ENCODE peak calls at places on chromosomes 13 and 19, in six cellular contexts. One of them, this sample, is unnamed. For H3K9me3, the result is how much of the 10 kb centered on the place peaks cover.

GRCh38 chr13:75621147-75621546 is 15.0 kb upstream of the LMO7 start:
- DNase-seq in stomach: no peak
- DNase-seq in CD8-positive, alpha-beta T cell: no peak
- DNase-seq in CD4-positive, alpha-beta memory T cell: no peak
- DNase-seq in colonic mucosa: no peak
- DNase-seq in effector memory CD4-positive, alpha-beta T cell: no peak
- DNase-seq in this sample: no peak

GRCh38 chr13:21435710-21436151 is 23.4 kb downstream of the ZDHHC20 start:
- DNase-seq in colonic mucosa: peak
- DNase-seq in CD8-positive, alpha-beta T cell: peak
- DNase-seq in CD4-positive, alpha-beta memory T cell: peak
- DNase-seq in effector memory CD4-positive, alpha-beta T cell: peak
- DNase-seq in stomach: peak
- DNase-seq in this sample: no peak

GRCh38 chr13:57946361-57946760 is 314.8 kb downstream of the PCDH17 start:
- DNase-seq in colonic mucosa: no peak
- DNase-seq in stomach: no peak
- DNase-seq in CD4-positive, alpha-beta memory T cell: no peak
- DNase-seq in effector memory CD4-positive, alpha-beta T cell: no peak
- DNase-seq in CD8-positive, alpha-beta T cell: no peak
- DNase-seq in this sample: no peak

GRCh38 chr13:26186995-26187394 is 35.1 kb downstream of the RNF6 start:
- DNase-seq in effector memory CD4-positive, alpha-beta T cell: no peak
- DNase-seq in CD4-positive, alpha-beta memory T cell: no peak
- DNase-seq in colonic mucosa: no peak
- DNase-seq in stomach: no peak
- DNase-seq in CD8-positive, alpha-beta T cell: no peak
- DNase-seq in this sample: no peak

GRCh38 chr13:112253631-112254030 is 122.5 kb upstream of the SPACA7 start:
- DNase-seq in CD4-positive, alpha-beta memory T cell: no peak
- DNase-seq in effector memory CD4-positive, alpha-beta T cell: no peak
- DNase-seq in stomach: no peak
- DNase-seq in CD8-positive, alpha-beta T cell: no peak
- DNase-seq in colonic mucosa: peak
- DNase-seq in this sample: no peak

GRCh38 chr13:101706651-101707050 is 254.2 kb downstream of the ITGBL1 start:
- DNase-seq in CD4-positive, alpha-beta memory T cell: peak
- DNase-seq in colonic mucosa: no peak
- DNase-seq in stomach: no peak
- DNase-seq in CD8-positive, alpha-beta T cell: no peak
- DNase-seq in effector memory CD4-positive, alpha-beta T cell: no peak
- DNase-seq in this sample: no peak

GRCh38 chr19:16589917-16590316 is 17.7 kb upstream of the SLC35E1 start:
- DNase-seq in CD8-positive, alpha-beta T cell: no peak
- DNase-seq in stomach: no peak
- DNase-seq in CD4-positive, alpha-beta memory T cell: no peak
- DNase-seq in colonic mucosa: no peak
- DNase-seq in effector memory CD4-positive, alpha-beta T cell: no peak
- DNase-seq in this sample: no peak

GRCh38 chr13:110356362-110356761 is 49.3 kb downstream of the COL4A2 start:
- DNase-seq in CD4-positive, alpha-beta memory T cell: no peak
- DNase-seq in CD8-positive, alpha-beta T cell: no peak
- DNase-seq in stomach: no peak
- DNase-seq in effector memory CD4-positive, alpha-beta T cell: no peak
- DNase-seq in colonic mucosa: no peak
- DNase-seq in this sample: no peak

GRCh38 chr13:26605845-26606244 is 48.4 kb downstream of the WASF3 start:
- DNase-seq in CD4-positive, alpha-beta memory T cell: no peak
- DNase-seq in effector memory CD4-positive, alpha-beta T cell: no peak
- DNase-seq in CD8-positive, alpha-beta T cell: no peak
- DNase-seq in stomach: no peak
- DNase-seq in colonic mucosa: no peak
- DNase-seq in this sample: no peak

GRCh38 chr19:52527954-52528326 is 472 bp downstream of the ZNF808 start:
- DNase-seq in colonic mucosa: no peak
- DNase-seq in effector memory CD4-positive, alpha-beta T cell: no peak
- DNase-seq in CD8-positive, alpha-beta T cell: no peak
- DNase-seq in CD4-positive, alpha-beta memory T cell: no peak
- DNase-seq in stomach: no peak
- DNase-seq in this sample: no peak

GRCh38 chr13:113220877-113221276 is 11.5 kb downstream of the CUL4A start:
- DNase-seq in colonic mucosa: no peak
- DNase-seq in CD8-positive, alpha-beta T cell: peak
- DNase-seq in CD4-positive, alpha-beta memory T cell: no peak
- DNase-seq in effector memory CD4-positive, alpha-beta T cell: no peak
- DNase-seq in stomach: no peak
- DNase-seq in this sample: no peak

GRCh38 chr13:107367258-107367657 is 799.3 kb upstream of the ARGLU1 start:
- DNase-seq in effector memory CD4-positive, alpha-beta T cell: no peak
- DNase-seq in stomach: no peak
- DNase-seq in CD8-positive, alpha-beta T cell: no peak
- DNase-seq in colonic mucosa: no peak
- DNase-seq in CD4-positive, alpha-beta memory T cell: no peak
- DNase-seq in this sample: no peak

GRCh38 chr13:111281751-111282311 is 38.6 kb upstream of the TEX29 start:
- DNase-seq in stomach: no peak
- DNase-seq in colonic mucosa: no peak
- DNase-seq in CD4-positive, alpha-beta memory T cell: no peak
- DNase-seq in effector memory CD4-positive, alpha-beta T cell: no peak
- DNase-seq in CD8-positive, alpha-beta T cell: no peak
- DNase-seq in this sample: no peak

GRCh38 chr13:90184355-90184754 is 1163.1 kb upstream of the MIR17HG start:
- DNase-seq in colonic mucosa: no peak
- DNase-seq in CD4-positive, alpha-beta memory T cell: no peak
- DNase-seq in CD8-positive, alpha-beta T cell: no peak
- DNase-seq in stomach: no peak
- DNase-seq in effector memory CD4-positive, alpha-beta T cell: no peak
- DNase-seq in this sample: no peak

GRCh38 chr13:32323912-32324311 is 8.6 kb downstream of the BRCA2 start:
- DNase-seq in colonic mucosa: no peak
- DNase-seq in stomach: no peak
- DNase-seq in CD8-positive, alpha-beta T cell: no peak
- DNase-seq in effector memory CD4-positive, alpha-beta T cell: no peak
- DNase-seq in CD4-positive, alpha-beta memory T cell: no peak
- DNase-seq in this sample: no peak

GRCh38 chr13:39025433-39025839 is 12.5 kb downstream of the PROSER1 start:
- DNase-seq in CD4-positive, alpha-beta memory T cell: no peak
- DNase-seq in stomach: no peak
- DNase-seq in CD8-positive, alpha-beta T cell: no peak
- DNase-seq in colonic mucosa: no peak
- DNase-seq in effector memory CD4-positive, alpha-beta T cell: no peak
- DNase-seq in this sample: no peak

GRCh38 chr13:111005364-111005763 is 90.5 kb upstream of the ANKRD10 start:
- DNase-seq in stomach: no peak
- DNase-seq in CD4-positive, alpha-beta memory T cell: no peak
- DNase-seq in CD8-positive, alpha-beta T cell: no peak
- DNase-seq in effector memory CD4-positive, alpha-beta T cell: no peak
- DNase-seq in colonic mucosa: no peak
- DNase-seq in this sample: no peak

GRCh38 chr19:9827325-9828238 is at the start of gene UBL5:
- DNase-seq in CD4-positive, alpha-beta memory T cell: peak
- DNase-seq in CD8-positive, alpha-beta T cell: peak
- DNase-seq in stomach: peak
- DNase-seq in colonic mucosa: peak
- DNase-seq in effector memory CD4-positive, alpha-beta T cell: peak
- DNase-seq in this sample: peak

GRCh38 chr13:41802684-41803554 is 158.0 kb downstream of the VWA8 start:
- DNase-seq in CD8-positive, alpha-beta T cell: no peak
- DNase-seq in colonic mucosa: no peak
- DNase-seq in stomach: no peak
- DNase-seq in effector memory CD4-positive, alpha-beta T cell: no peak
- DNase-seq in CD4-positive, alpha-beta memory T cell: no peak
- DNase-seq in this sample: no peak

GRCh38 chr19:8611391-8611883 is 922 bp upstream of the ADAMTS10 start:
- DNase-seq in effector memory CD4-positive, alpha-beta T cell: no peak
- DNase-seq in colonic mucosa: peak
- DNase-seq in CD4-positive, alpha-beta memory T cell: no peak
- DNase-seq in CD8-positive, alpha-beta T cell: no peak
- DNase-seq in stomach: no peak
- DNase-seq in this sample: no peak

GRCh38 chr13:94548382-94549240 is 47.3 kb downstream of the TGDS start:
- DNase-seq in effector memory CD4-positive, alpha-beta T cell: peak
- DNase-seq in CD8-positive, alpha-beta T cell: peak
- DNase-seq in stomach: peak
- DNase-seq in CD4-positive, alpha-beta memory T cell: no peak
- DNase-seq in colonic mucosa: peak
- DNase-seq in this sample: no peak

GRCh38 chr13:32023698-32024097 is 7.9 kb upstream of the FRY start:
- DNase-seq in CD8-positive, alpha-beta T cell: no peak
- DNase-seq in colonic mucosa: no peak
- DNase-seq in effector memory CD4-positive, alpha-beta T cell: no peak
- DNase-seq in CD4-positive, alpha-beta memory T cell: no peak
- DNase-seq in stomach: no peak
- DNase-seq in this sample: no peak

GRCh38 chr19:681029-681626 is 4.9 kb downstream of the FSTL3 start:
- DNase-seq in stomach: peak
- DNase-seq in CD8-positive, alpha-beta T cell: peak
- DNase-seq in effector memory CD4-positive, alpha-beta T cell: no peak
- DNase-seq in CD4-positive, alpha-beta memory T cell: peak
- DNase-seq in colonic mucosa: no peak
- DNase-seq in this sample: peak

GRCh38 chr19:33052352-33052972 is 12.2 kb downstream of the RHPN2 start:
- DNase-seq in CD8-positive, alpha-beta T cell: no peak
- DNase-seq in stomach: peak
- DNase-seq in CD4-positive, alpha-beta memory T cell: no peak
- DNase-seq in effector memory CD4-positive, alpha-beta T cell: no peak
- DNase-seq in colonic mucosa: peak
- DNase-seq in this sample: no peak

GRCh38 chr19:47112166-47112663 is 1.4 kb downstream of the ZC3H4 start:
- DNase-seq in CD4-positive, alpha-beta memory T cell: peak
- DNase-seq in CD8-positive, alpha-beta T cell: peak
- DNase-seq in colonic mucosa: peak
- DNase-seq in effector memory CD4-positive, alpha-beta T cell: peak
- DNase-seq in stomach: peak
- DNase-seq in this sample: peak

GRCh38 chr19:56423276-56423984 is 19.3 kb downstream of the ZNF583 start:
- DNase-seq in effector memory CD4-positive, alpha-beta T cell: no peak
- DNase-seq in stomach: no peak
- DNase-seq in CD4-positive, alpha-beta memory T cell: no peak
- DNase-seq in CD8-positive, alpha-beta T cell: no peak
- DNase-seq in colonic mucosa: no peak
- DNase-seq in this sample: no peak
- H3K9me3 ChIP-seq in effector memory CD4-positive, alpha-beta T cell: half or more
- H3K9me3 ChIP-seq in stomach: half or more
- H3K9me3 ChIP-seq in CD4-positive, alpha-beta memory T cell: under half
- H3K9me3 ChIP-seq in CD8-positive, alpha-beta T cell: half or more
- H3K9me3 ChIP-seq in colonic mucosa: under half
- H3K9me3 ChIP-seq in this sample: half or more

GRCh38 chr19:57351867-57352266 is 796 bp downstream of the ZNF304 start:
- DNase-seq in stomach: no peak
- DNase-seq in CD8-positive, alpha-beta T cell: no peak
- DNase-seq in CD4-positive, alpha-beta memory T cell: no peak
- DNase-seq in colonic mucosa: no peak
- DNase-seq in effector memory CD4-positive, alpha-beta T cell: no peak
- DNase-seq in this sample: no peak

GRCh38 chr19:57359300-57359699 is 4.1 kb upstream of the TRAPPC2B start:
- DNase-seq in CD8-positive, alpha-beta T cell: no peak
- DNase-seq in CD4-positive, alpha-beta memory T cell: no peak
- DNase-seq in stomach: no peak
- DNase-seq in effector memory CD4-positive, alpha-beta T cell: no peak
- DNase-seq in colonic mucosa: no peak
- DNase-seq in this sample: no peak

GRCh38 chr19:57362419-57362818 is 932 bp upstream of the TRAPPC2B start:
- DNase-seq in effector memory CD4-positive, alpha-beta T cell: no peak
- DNase-seq in CD8-positive, alpha-beta T cell: no peak
- DNase-seq in CD4-positive, alpha-beta memory T cell: no peak
- DNase-seq in stomach: no peak
- DNase-seq in colonic mucosa: no peak
- DNase-seq in this sample: no peak

GRCh38 chr19:57355916-57356315 is 4.8 kb downstream of the ZNF304 start:
- DNase-seq in effector memory CD4-positive, alpha-beta T cell: no peak
- DNase-seq in CD4-positive, alpha-beta memory T cell: no peak
- DNase-seq in stomach: no peak
- DNase-seq in colonic mucosa: no peak
- DNase-seq in CD8-positive, alpha-beta T cell: no peak
- DNase-seq in this sample: no peak

GRCh38 chr19:57357406-57357805 is 5.9 kb upstream of the TRAPPC2B start:
- DNase-seq in CD8-positive, alpha-beta T cell: no peak
- DNase-seq in colonic mucosa: no peak
- DNase-seq in effector memory CD4-positive, alpha-beta T cell: no peak
- DNase-seq in stomach: no peak
- DNase-seq in CD4-positive, alpha-beta memory T cell: no peak
- DNase-seq in this sample: no peak
- H3K9me3 ChIP-seq in CD8-positive, alpha-beta T cell: half or more
- H3K9me3 ChIP-seq in colonic mucosa: under half
- H3K9me3 ChIP-seq in effector memory CD4-positive, alpha-beta T cell: under half
- H3K9me3 ChIP-seq in stomach: half or more
- H3K9me3 ChIP-seq in CD4-positive, alpha-beta memory T cell: under half
- H3K9me3 ChIP-seq in this sample: under half

DNA sequence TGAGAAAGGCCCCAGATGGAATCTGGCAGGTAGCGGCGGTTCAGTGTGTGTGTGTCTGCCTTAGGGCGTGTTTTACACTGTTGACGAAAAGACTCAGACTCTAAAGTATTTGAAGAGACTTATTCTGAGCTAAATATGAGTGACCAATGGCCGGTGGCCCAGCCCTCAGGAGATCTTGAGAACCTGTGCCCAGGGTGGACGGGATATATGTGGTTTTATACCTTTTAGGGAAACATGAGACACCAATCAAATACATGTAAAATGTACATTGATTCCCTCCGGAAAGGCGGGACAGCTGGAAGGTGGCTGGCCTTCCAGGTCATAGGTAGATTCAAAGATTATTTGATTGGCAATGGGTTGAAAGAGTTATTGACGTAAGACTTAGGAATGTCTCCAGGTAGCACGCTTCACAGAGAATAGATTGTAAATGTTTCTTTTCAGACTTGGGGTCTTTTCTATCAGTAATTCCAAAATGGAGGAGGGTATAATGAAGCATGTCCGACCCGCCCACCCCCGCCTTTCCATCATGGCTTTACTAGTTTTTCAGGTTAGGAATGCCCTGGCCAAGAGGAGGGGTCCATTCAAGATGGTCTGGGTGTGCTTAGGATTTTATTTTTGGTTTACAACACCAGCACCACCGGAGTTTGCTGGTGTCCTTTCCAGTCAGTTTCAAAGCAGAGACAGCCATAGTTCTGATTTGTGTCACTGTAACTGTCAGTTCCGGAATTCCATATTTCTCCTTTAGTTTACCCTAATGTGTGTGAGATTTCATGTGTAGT is 1.0 kb upstream of the ZNF529 start:
- DNase-seq in effector memory CD4-positive, alpha-beta T cell: no peak
- DNase-seq in colonic mucosa: no peak
- DNase-seq in CD4-positive, alpha-beta memory T cell: no peak
- DNase-seq in stomach: peak
- DNase-seq in CD8-positive, alpha-beta T cell: no peak
- DNase-seq in this sample: no peak
- H3K9me3 ChIP-seq in effector memory CD4-positive, alpha-beta T cell: under half
- H3K9me3 ChIP-seq in colonic mucosa: under half
- H3K9me3 ChIP-seq in CD4-positive, alpha-beta memory T cell: under half
- H3K9me3 ChIP-seq in stomach: under half
- H3K9me3 ChIP-seq in CD8-positive, alpha-beta T cell: under half
- H3K9me3 ChIP-seq in this sample: under half

DNA sequence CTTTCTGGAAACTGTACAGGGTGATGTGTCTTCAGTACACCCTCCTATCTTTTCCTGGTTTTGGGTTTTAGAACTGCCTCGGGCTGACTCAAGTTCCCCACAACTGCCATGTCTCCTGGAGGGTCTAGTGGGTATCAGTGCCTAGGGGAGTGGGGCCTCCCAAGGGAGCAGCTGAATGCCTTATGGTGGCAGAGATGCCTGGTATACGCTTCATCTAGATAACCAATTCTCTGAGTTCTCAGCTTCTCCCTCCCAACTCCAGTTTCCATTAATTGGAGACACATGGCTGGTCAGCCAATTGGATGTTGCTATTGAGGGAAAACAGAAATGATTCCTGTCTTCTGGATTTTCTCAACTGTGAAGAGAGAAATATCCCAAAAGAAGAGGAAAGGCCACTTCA is 12.8 kb downstream of the ZNF439 start:
- DNase-seq in stomach: no peak
- DNase-seq in CD8-positive, alpha-beta T cell: no peak
- DNase-seq in effector memory CD4-positive, alpha-beta T cell: no peak
- DNase-seq in CD4-positive, alpha-beta memory T cell: no peak
- DNase-seq in colonic mucosa: no peak
- DNase-seq in this sample: no peak
- H3K9me3 ChIP-seq in stomach: under half
- H3K9me3 ChIP-seq in CD8-positive, alpha-beta T cell: under half
- H3K9me3 ChIP-seq in effector memory CD4-positive, alpha-beta T cell: under half
- H3K9me3 ChIP-seq in CD4-positive, alpha-beta memory T cell: under half
- H3K9me3 ChIP-seq in colonic mucosa: under half
- H3K9me3 ChIP-seq in this sample: under half

This sample was measured in T-helper 17 cell.